ENCODE peak calls at places on chromosomes 2 and 18, in seven cellular contexts. O, N, L, Z, U, Q and I are unnamed samples.

GRCh38 chr18:12597775-12598174 is 60.1 kb downstream of the SPIRE1 start:
- DNase-seq in O (no peak), N (peak), L (no peak), Z (peak), U (peak), Q (peak), I (no peak)

GRCh38 chr2:169073972-169074751 is 4.8 kb downstream of the DHRS9 start:
- DNase-seq in O (no peak), N (no peak), L (no peak), Z (no peak), U (no peak), Q (no peak), I (no peak)

GRCh38 chr18:36051760-36052159 is 15.6 kb downstream of the RPRD1A start:
- DNase-seq in O (no peak), N (no peak), L (no peak), Z (no peak), U (no peak), Q (no peak), I (no peak)

GRCh38 chr18:12394428-12394827 is 13.3 kb upstream of the PRELID3A start:
- DNase-seq in O (no peak), N (no peak), L (peak), Z (no peak), U (no peak), Q (no peak), I (no peak)

GRCh38 chr2:128642801-128643200 is 324.1 kb upstream of the HS6ST1 start:
- DNase-seq in O (no peak), N (peak), L (no peak), Z (peak), U (no peak), Q (no peak), I (no peak)

GRCh38 chr2:223460774-223461211 is 141.4 kb downstream of the SCG2 start:
- DNase-seq in O (no peak), N (no peak), L (no peak), Z (no peak), U (no peak), Q (no peak), I (no peak)

GRCh38 chr2:74745766-74746165 is 88.2 kb upstream of the HK2 start:
- DNase-seq in O (no peak), N (no peak), L (no peak), Z (no peak), U (no peak), Q (no peak), I (no peak)

GRCh38 chr18:65671621-65672415 is 79.0 kb upstream of the CDH7 start:
- DNase-seq in O (peak), N (no peak), L (no peak), Z (peak), U (no peak), Q (no peak), I (no peak)

GRCh38 chr2:148132400-148132799 is 111.5 kb downstream of the MBD5 start:
- DNase-seq in O (no peak), N (no peak), L (no peak), Z (no peak), U (no peak), Q (no peak), I (no peak)

GRCh38 chr2:16005389-16005788 is 65.0 kb downstream of the MYCN start:
- DNase-seq in O (no peak), N (no peak), L (no peak), Z (no peak), U (no peak), Q (no peak), I (no peak)

GRCh38 chr2:53802617-53803115 is 15.8 kb downstream of the ERLEC1 start:
- DNase-seq in O (no peak), N (no peak), L (no peak), Z (no peak), U (no peak), Q (no peak), I (peak)

GRCh38 chr2:216877085-216877484 is 17.2 kb upstream of the TNP1 start:
- DNase-seq in O (no peak), N (no peak), L (no peak), Z (no peak), U (no peak), Q (no peak), I (peak)

GRCh38 chr2:232377841-232378734 is 463 bp upstream of the ALPP start:
- DNase-seq in O (peak), N (no peak), L (no peak), Z (no peak), U (no peak), Q (no peak), I (no peak)

GRCh38 chr18:57435851-57436192 is 648 bp downstream of the ONECUT2 start:
- DNase-seq in O (no peak), N (no peak), L (no peak), Z (no peak), U (no peak), Q (no peak), I (peak)

GRCh38 chr2:130920417-130921030 is 83.8 kb downstream of the ARHGEF4 start:
- DNase-seq in O (no peak), N (peak), L (peak), Z (no peak), U (peak), Q (peak), I (peak)

GRCh38 chr2:7133521-7133920 is 216.3 kb downstream of the RNF144A start:
- DNase-seq in O (no peak), N (no peak), L (no peak), Z (no peak), U (no peak), Q (no peak), I (peak)

GRCh38 chr2:167294775-167295140 is 406.5 kb downstream of the XIRP2 start:
- DNase-seq in O (no peak), N (no peak), L (no peak), Z (no peak), U (no peak), Q (no peak), I (no peak)
- H3K4me3 ChIP-seq in O (peak), N (no peak), L (peak), Z (peak), U (no peak), Q (peak), I (no peak)

DNA sequence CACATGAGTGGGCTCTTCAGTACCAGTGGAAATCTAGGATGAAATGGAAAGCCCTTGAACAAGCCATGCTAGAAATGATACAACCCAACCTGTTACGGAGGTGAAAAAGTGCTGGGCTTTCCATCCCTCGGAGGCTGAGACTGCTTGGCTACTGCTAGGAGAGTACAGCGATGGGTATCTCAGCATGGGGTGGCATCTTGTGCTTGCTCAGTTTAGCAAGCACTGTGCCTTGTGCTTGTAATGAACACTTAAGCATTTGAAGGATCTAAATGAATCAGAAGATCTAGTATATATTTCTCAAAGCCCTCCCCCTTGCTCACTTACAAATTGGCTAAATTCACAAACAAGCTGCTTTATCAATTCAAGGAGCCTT is 44.3 kb upstream of the EHBP1 start:
- DNase-seq in O (no peak), N (no peak), L (peak), Z (no peak), U (no peak), Q (no peak), I (no peak)
- H3K27ac ChIP-seq in O (no peak), N (no peak), L (no peak), Z (no peak), U (no peak), Q (no peak), I (no peak)

GRCh38 chr18:50866765-50867164 is 12.2 kb upstream of the ME2 start:
- DNase-seq in O (no peak), N (no peak), L (no peak), Z (no peak), U (no peak), Q (no peak), I (no peak)
- TF ChIP-seq CTCF in O (no peak), N (no peak), L (no peak), Z (peak), U (no peak), Q (peak), I (peak)

GRCh38 chr18:39845673-39846072 is 2109.4 kb upstream of the PIK3C3 start:
- DNase-seq in O (no peak), N (no peak), L (no peak), Z (no peak), U (no peak), Q (no peak), I (no peak)
- H3K4me3 ChIP-seq in O (no peak), N (no peak), L (no peak), Z (no peak), U (no peak), Q (no peak), I (no peak)

DNA sequence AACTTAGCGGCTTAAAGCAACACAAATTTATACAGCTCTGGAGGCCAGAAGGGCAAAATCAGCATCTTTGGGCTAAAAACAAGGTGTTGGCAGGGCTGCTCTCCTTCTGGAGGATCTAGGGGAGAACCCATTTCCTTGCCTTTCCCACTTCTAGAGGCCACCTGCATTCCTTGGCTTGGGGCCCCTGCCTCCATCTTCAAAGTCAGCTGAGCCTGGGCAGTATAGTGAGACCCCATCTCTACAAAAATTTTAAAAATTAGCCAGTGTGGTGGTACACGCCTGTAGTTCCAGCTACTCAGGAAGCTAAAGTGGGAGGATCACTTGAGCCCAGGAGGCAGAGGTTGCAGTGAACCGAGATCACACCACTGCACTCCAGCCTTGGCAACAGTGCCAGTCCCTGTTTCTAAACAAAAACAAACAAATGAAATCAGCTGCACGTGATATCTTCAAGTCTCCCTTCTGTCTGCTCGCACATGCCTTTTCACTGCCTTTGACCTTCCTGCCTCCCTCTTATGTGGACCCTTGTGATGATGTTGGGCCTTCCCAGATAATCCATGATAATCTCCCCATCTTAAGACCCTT is 200.6 kb downstream of the ZFP36L2 start:
- DNase-seq in O (no peak), N (no peak), L (no peak), Z (no peak), U (no peak), Q (no peak), I (no peak)
- H3K27ac ChIP-seq in O (peak), N (no peak), L (no peak), Z (no peak), U (no peak), Q (no peak), I (no peak)

GRCh38 chr18:53906681-53907080 is 317.8 kb downstream of the MBD2 start:
- DNase-seq in O (no peak), N (no peak), L (no peak), Z (no peak), U (no peak), Q (peak), I (no peak)

GRCh38 chr18:53911200-53911599 is 313.3 kb downstream of the MBD2 start:
- DNase-seq in O (no peak), N (no peak), L (no peak), Z (no peak), U (no peak), Q (no peak), I (no peak)

DNA sequence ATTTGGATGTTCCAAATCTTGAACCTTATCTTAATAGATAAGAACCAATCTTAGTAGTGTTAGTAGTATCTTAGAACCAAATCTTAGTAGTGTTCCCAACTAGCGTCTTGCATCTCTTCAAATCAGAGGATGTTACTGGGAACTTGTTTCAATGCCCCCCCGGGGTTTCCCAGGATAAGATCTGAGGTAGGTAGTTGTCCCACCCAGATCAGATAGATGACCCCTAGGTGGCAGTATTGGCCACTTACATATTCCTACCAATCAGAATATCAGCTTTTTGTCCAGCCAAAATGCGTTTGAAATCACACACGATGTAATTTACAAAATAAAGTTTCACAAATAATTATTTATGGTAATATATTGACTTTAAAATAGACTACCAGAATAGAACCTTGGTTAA is 314.8 kb downstream of the MBD2 start:
- DNase-seq in O (no peak), N (no peak), L (no peak), Z (no peak), U (no peak), Q (no peak), I (peak)
- TF ChIP-seq CTCF in O (no peak), N (no peak), L (no peak), Z (peak), U (no peak), Q (peak), I (peak)